ENCODE peak calls at places on chromosomes 3 and 15, in four cellular contexts. A is mesendoderm, E is brain microvascular endothelial cell, I is Peyer's patch. Y is an unnamed sample.

GRCh38 chr3:137761563-137762503 is 2.3 kb upstream of the SOX14 start:
- DNase-seq in A (peak), E (no peak), I (no peak), Y (no peak)

GRCh38 chr3:119349353-119349752 is 55.2 kb downstream of the ARHGAP31 start:
- DNase-seq in A (peak), E (no peak), I (no peak), Y (no peak)

GRCh38 chr3:136883967-136884720 is 22.1 kb downstream of the NCK1 start:
- DNase-seq in A (no peak), E (no peak), I (no peak), Y (no peak)

GRCh38 chr3:49238274-49239127 is 38.5 kb downstream of the C3orf62 start:
- DNase-seq in A (no peak), E (peak), I (no peak), Y (peak)

GRCh38 chr15:40875996-40876740 is 2.1 kb upstream of the RHOV start:
- DNase-seq in A (no peak), E (no peak), I (no peak), Y (no peak)

GRCh38 chr15:69608661-69609060 is 156.0 kb downstream of the RPLP1 start:
- DNase-seq in A (no peak), E (no peak), I (no peak), Y (no peak)

GRCh38 chr3:68057637-68058320 is 403.4 kb upstream of the SUCLG2 start:
- DNase-seq in A (no peak), E (no peak), I (no peak), Y (no peak)

GRCh38 chr3:171309906-171310359 is 150.3 kb downstream of the TNIK start:
- DNase-seq in A (peak), E (peak), I (no peak), Y (peak)

GRCh38 chr3:10015476-10015904 is 10.7 kb upstream of the FANCD2 start:
- DNase-seq in A (no peak), E (peak), I (no peak), Y (peak)

GRCh38 chr3:14509796-14510100 is 30.4 kb downstream of the GRIP2 start:
- DNase-seq in A (no peak), E (no peak), I (no peak), Y (no peak)

GRCh38 chr3:101858464-101858863 is 9.2 kb downstream of the NFKBIZ start:
- DNase-seq in A (no peak), E (no peak), I (no peak), Y (no peak)

GRCh38 chr3:188948658-188949400 is 222.9 kb upstream of the TPRG1 start:
- DNase-seq in A (peak), E (peak), I (no peak), Y (peak)

DNA sequence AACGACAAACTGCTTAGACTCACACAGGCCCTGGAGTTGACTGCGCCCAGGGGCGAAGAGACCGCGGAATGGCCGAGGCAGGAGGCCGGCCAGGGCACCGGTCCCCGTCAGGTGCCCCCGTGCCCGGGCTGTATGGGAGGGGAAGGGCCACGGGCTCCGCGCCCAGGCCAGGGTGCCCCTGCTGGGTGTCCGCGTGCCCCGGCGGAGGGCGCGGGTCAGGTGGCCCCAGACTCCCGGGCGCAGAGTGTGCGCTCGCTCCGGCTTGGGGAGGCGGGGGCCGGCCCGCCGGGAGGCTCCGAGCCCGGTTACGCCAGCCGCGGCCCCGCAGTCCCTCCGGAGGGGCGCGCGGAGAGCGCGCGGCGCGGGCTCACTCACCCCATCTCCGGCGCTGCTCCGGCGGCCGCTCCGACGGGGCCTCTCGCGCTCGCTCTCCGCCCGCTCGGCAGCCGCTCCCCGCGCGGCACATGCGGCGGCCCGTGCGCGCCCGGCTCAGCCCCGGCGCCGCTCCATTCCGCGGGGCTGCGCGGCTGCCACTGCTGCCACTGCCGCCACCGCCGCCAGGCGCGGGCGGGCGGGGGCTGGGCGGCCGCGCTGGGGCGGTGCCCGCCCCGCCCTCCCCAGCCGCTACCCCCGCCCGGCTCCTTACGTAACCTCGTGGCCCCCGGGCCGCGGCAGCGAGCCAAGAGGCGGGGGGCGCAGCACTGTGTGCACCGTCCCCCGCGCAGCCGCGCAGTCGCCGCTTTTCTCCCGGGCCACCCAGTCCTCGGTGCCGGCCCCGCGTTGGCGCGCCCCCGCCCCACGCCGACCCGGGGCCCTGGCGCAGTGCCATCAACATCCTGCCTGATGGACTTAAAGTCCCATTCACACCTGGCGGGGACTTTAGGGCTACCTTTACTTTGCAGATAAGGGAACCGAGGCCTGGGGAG is at the start of gene HOMER2:
- DNase-seq in A (peak), E (no peak), I (no peak), Y (peak)
- H3K27ac ChIP-seq in A (no peak), E (no peak), I (no peak), Y (no peak)

GRCh38 chr3:105802073-105802706 is 66.6 kb downstream of the CBLB start:
- DNase-seq in A (no peak), E (no peak), I (no peak), Y (no peak)

GRCh38 chr3:105801397-105801796 is 67.4 kb downstream of the CBLB start:
- DNase-seq in A (no peak), E (no peak), I (no peak), Y (no peak)

GRCh38 chr3:105800320-105800719 is 68.5 kb downstream of the CBLB start:
- DNase-seq in A (no peak), E (no peak), I (no peak), Y (no peak)

GRCh38 chr3:105793040-105793439 is 75.8 kb downstream of the CBLB start:
- DNase-seq in A (peak), E (peak), I (no peak), Y (no peak)

GRCh38 chr3:105798381-105798934 is 70.4 kb downstream of the CBLB start:
- DNase-seq in A (no peak), E (no peak), I (no peak), Y (peak)
- H3K27ac ChIP-seq in A (no peak), E (peak), I (no peak), Y (no peak)

GRCh38 chr3:70992557-70992956 is 591.0 kb downstream of the FOXP1 start:
- DNase-seq in A (no peak), E (no peak), I (no peak), Y (peak)
- H3K27ac ChIP-seq in A (no peak), E (peak), I (no peak), Y (no peak)

GRCh38 chr3:11632966-11633365 is 10.7 kb downstream of the VGLL4 start:
- DNase-seq in A (no peak), E (no peak), I (no peak), Y (no peak)
- H3K27ac ChIP-seq in A (no peak), E (no peak), I (no peak), Y (no peak)

DNA sequence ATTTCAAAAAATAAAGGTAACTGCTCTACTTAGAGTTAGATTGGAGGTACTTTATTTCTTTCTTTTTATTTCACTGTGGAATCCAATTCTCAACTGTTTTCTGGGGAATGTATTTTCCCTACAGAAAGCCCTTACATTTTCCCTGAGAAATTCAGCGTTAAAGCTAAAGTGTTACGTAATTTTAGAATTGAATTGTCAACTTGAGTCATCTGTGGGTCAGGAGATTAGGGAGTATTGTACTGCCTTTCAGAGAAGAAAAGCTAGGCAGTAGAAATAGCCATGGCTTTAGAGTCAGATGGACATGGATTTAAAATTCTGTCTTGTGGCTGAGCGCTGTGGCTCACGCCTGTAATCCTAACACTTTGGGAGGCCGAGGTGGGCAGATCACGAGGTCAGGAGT is 728.6 kb downstream of the ROBO1 start:
- DNase-seq in A (no peak), E (no peak), I (no peak), Y (no peak)
- H3K27ac ChIP-seq in A (no peak), E (peak), I (no peak), Y (no peak)

GRCh38 chr3:16126634-16127033 is 47.8 kb upstream of the GALNT15 start:
- DNase-seq in A (no peak), E (no peak), I (no peak), Y (no peak)
- H3K27ac ChIP-seq in A (no peak), E (no peak), I (no peak), Y (no peak)